ENCODE peak calls at places on chromosomes 1 and 21, in seven cellular contexts. U is stimulated activated CD4-positive, alpha-beta T cell treated with anti-CD3 and anti-CD28 coated beads, Interleukin-15, amount 100 ng/mL, for 1 hour; H is activated CD8-positive, alpha-beta T cell treated with anti-CD3 and anti-CD28 coated beads, Interleukin-2, amount 10 ng/mL, durations not matched to agents 7 days and 5 days; T is WTC11; F is T-helper 17 cell; S is DMS 273 treated with DMSO at 0.1 percent for 48 hours; R is putamen. W is an unnamed sample.

GRCh38 chr1:168419746-168420145 is 124.1 kb downstream of the XCL2 start:
- DNase-seq in H (no peak), F (no peak), T (no peak), S (no peak), R (no peak), U (no peak), W (peak; percentile 58)

GRCh38 chr1:22317231-22317919 is 134.3 kb upstream of the ZBTB40 start:
- DNase-seq in R (no peak), S (peak; percentile 4), F (no peak), U (no peak), T (peak; percentile 76), H (no peak), W (peak; percentile 75)

GRCh38 chr21:46182548-46183336 is 1.5 kb downstream of the SPATC1L start:
- DNase-seq in H (no peak), S (no peak), T (no peak), U (no peak), R (no peak), F (no peak), W (no peak)

GRCh38 chr1:101144868-101145808 is 91.7 kb upstream of the S1PR1 start:
- DNase-seq in H (no peak), T (no peak), U (no peak), R (no peak), F (no peak), S (no peak), W (no peak)

GRCh38 chr1:171828794-171829193 is 12.5 kb upstream of the DNM3 start:
- DNase-seq in H (no peak), S (no peak), T (no peak), U (no peak), R (no peak), F (no peak), W (no peak)

GRCh38 chr1:59570524-59570923 is 244.2 kb upstream of the HOOK1 start:
- DNase-seq in H (peak; percentile 72), F (no peak), U (no peak), S (no peak), R (peak; percentile 11), T (no peak), W (no peak)

GRCh38 chr1:152313319-152313801 is 11.7 kb downstream of the FLG start:
- DNase-seq in S (no peak), T (no peak), H (no peak), U (no peak), F (no peak), R (no peak), W (no peak)

GRCh38 chr1:38777464-38777957 is 82.1 kb downstream of the RRAGC start:
- DNase-seq in F (no peak), R (no peak), S (no peak), U (no peak), H (no peak), T (no peak), W (no peak)

GRCh38 chr1:214165850-214166374 is 115.0 kb upstream of the SMYD2 start:
- DNase-seq in S (no peak), U (no peak), F (no peak), R (no peak), T (no peak), H (no peak), W (no peak)

GRCh38 chr1:225449261-225449660 is 21.4 kb upstream of the LBR start:
- DNase-seq in F (no peak), R (no peak), S (no peak), H (no peak), T (no peak), U (no peak), W (no peak)

GRCh38 chr1:198747127-198747526 is 108.3 kb downstream of the PTPRC start:
- DNase-seq in R (no peak), S (no peak), U (no peak), F (no peak), H (no peak), T (no peak), W (no peak)

GRCh38 chr21:33931799-33932390 is 16.3 kb upstream of the ATP5PO start:
- DNase-seq in F (no peak), H (no peak), U (no peak), R (no peak), T (no peak), S (no peak), W (no peak)

GRCh38 chr1:160104520-160104885 is 6.1 kb upstream of the IGSF8 start:
- DNase-seq in H (no peak), R (no peak), U (no peak), S (no peak), T (no peak), F (no peak), W (no peak)

GRCh38 chr1:25991937-25992688 is 5.8 kb downstream of the PAFAH2 start:
- DNase-seq in U (no peak), H (no peak), S (peak; percentile 38), T (no peak), R (no peak), F (no peak), W (no peak)

GRCh38 chr1:201190005-201190404 is 619 bp upstream of the IGFN1 start:
- DNase-seq in R (no peak), T (no peak), U (no peak), F (no peak), H (no peak), S (no peak), W (no peak)

GRCh38 chr1:116956378-116956777 is 45.2 kb upstream of the CD101 start:
- DNase-seq in H (no peak), R (no peak), T (no peak), S (no peak), F (no peak), U (no peak), W (no peak)

GRCh38 chr1:42482635-42483153 is 19.6 kb downstream of the CCDC30 start:
- DNase-seq in S (no peak), R (no peak), T (no peak), U (no peak), H (no peak), F (no peak), W (no peak)

GRCh38 chr21:34724131-34724856 is 55.5 kb downstream of the CLIC6 start:
- DNase-seq in F (no peak), H (no peak), U (no peak), T (no peak), R (no peak), S (no peak), W (no peak)

GRCh38 chr1:188479146-188479545 is 1650.4 kb downstream of the PLA2G4A start:
- DNase-seq in F (no peak), T (no peak), U (no peak), H (no peak), R (no peak), S (no peak), W (no peak)

GRCh38 chr1:54324031-54324654 is 82.1 kb downstream of the SSBP3 start:
- DNase-seq in F (no peak), R (no peak), U (no peak), T (no peak), H (no peak), S (no peak), W (no peak)

W was measured in mesendoderm.